ENCODE peak calls at places on chromosomes 13 and 19, in six cellular contexts. E is WERI-Rb-1, B is fibroblast of the aortic adventitia, R is IMR-90, V is mammary epithelial cell, F is brain microvascular endothelial cell. Q is an unnamed sample.

GRCh38 chr13:31670831-31671617 is 68.3 kb upstream of the RXFP2 start:
- DNase-seq in B (peak; percentile 39), F (no peak), V (no peak), R (no peak), E (no peak), Q (no peak)

GRCh38 chr13:93951153-93951552 is 528.3 kb downstream of the DCT start:
- DNase-seq in R (peak; percentile 26), F (no peak), E (no peak), B (peak; percentile 38), V (no peak), Q (no peak)

GRCh38 chr13:28495586-28496564 is 947 bp upstream of the FLT1 start:
- DNase-seq in E (no peak), B (no peak), R (no peak), F (no peak), V (no peak), Q (peak; percentile 30)

GRCh38 chr19:28003543-28003942 is 1209.4 kb downstream of the UQCRFS1 start:
- DNase-seq in B (no peak), V (no peak), F (no peak), R (no peak), E (no peak), Q (no peak)

GRCh38 chr19:485583-486236 is 10.6 kb upstream of the MADCAM1 start:
- DNase-seq in R (no peak), F (no peak), E (no peak), B (peak; percentile 80), V (peak; percentile 75), Q (peak; percentile 19)

GRCh38 chr19:5048091-5048726 is 79.3 kb downstream of the KDM4B start:
- DNase-seq in F (peak; percentile 69), R (peak; percentile 67), E (peak; percentile 76), B (peak; percentile 80), V (peak; percentile 78), Q (peak; percentile 82)

GRCh38 chr13:109126973-109127615 is 497.7 kb downstream of the MYO16 start:
- DNase-seq in V (no peak), B (no peak), E (peak; percentile 88), R (no peak), F (no peak), Q (no peak)

GRCh38 chr19:55223291-55224037 is 5.1 kb downstream of the TMEM86B start:
- DNase-seq in V (no peak), R (no peak), E (no peak), B (no peak), F (no peak), Q (no peak)

GRCh38 chr19:3338541-3339181 is 27.7 kb upstream of the NFIC start:
- DNase-seq in E (no peak), F (no peak), V (no peak), B (no peak), R (no peak), Q (peak; percentile 72)

GRCh38 chr19:37355901-37356300 is 15.0 kb upstream of the ZNF527 start:
- DNase-seq in B (no peak), E (no peak), V (no peak), F (no peak), R (no peak), Q (no peak)

GRCh38 chr19:5281588-5281987 is 59.0 kb downstream of the PTPRS start:
- DNase-seq in B (peak; percentile 14), E (no peak), R (no peak), V (no peak), F (no peak), Q (no peak)

GRCh38 chr19:3969435-3970312 is 1.2 kb downstream of the DAPK3 start:
- DNase-seq in B (peak; percentile 78), F (peak; percentile 81), E (no peak), V (peak; percentile 95), R (peak; percentile 82), Q (peak; percentile 79)

GRCh38 chr19:4499318-4499717 is 19.0 kb downstream of the PLIN4 start:
- DNase-seq in V (no peak), B (no peak), F (no peak), E (no peak), R (no peak), Q (no peak)

GRCh38 chr13:32639502-32640105 is 53.4 kb downstream of the PDS5B start:
- DNase-seq in F (peak; percentile 72), E (peak; percentile 39), V (peak; percentile 26), B (peak; percentile 85), R (peak; percentile 77), Q (peak; percentile 68)

GRCh38 chr13:23876265-23876664 is 12.9 kb downstream of the MIPEP start:
- DNase-seq in B (peak; percentile 24), E (peak; percentile 53), R (peak; percentile 23), V (no peak), F (no peak), Q (peak; percentile 16)

GRCh38 chr13:43916828-43917227 is 37.1 kb downstream of the LACC1 start:
- DNase-seq in R (no peak), E (no peak), F (no peak), B (no peak), V (no peak), Q (no peak)

GRCh38 chr13:73922728-73923393 is 211.3 kb downstream of the KLF12 start:
- DNase-seq in R (peak; percentile 58), E (no peak), B (peak; percentile 68), V (no peak), F (peak; percentile 21), Q (no peak)

GRCh38 chr13:113405481-113406300 is 41.8 kb upstream of the GRTP1 start:
- DNase-seq in E (peak; percentile 88), V (no peak), F (no peak), R (no peak), B (no peak), Q (no peak)
- TF ChIP-seq CTCF in E (peak; percentile 67), V (no peak), F (no peak), R (no peak), B (no peak), Q (no peak)

GRCh38 chr13:21849323-21849722 is 178.4 kb downstream of the FGF9 start:
- DNase-seq in E (no peak), F (no peak), V (peak; percentile 11), B (peak; percentile 3), R (peak; percentile 43), Q (no peak)
- TF ChIP-seq CTCF in E (peak; percentile 63), F (peak; percentile 14), V (peak; percentile 18), B (no peak), R (peak; percentile 50), Q (peak; percentile 56)

GRCh38 chr13:81639984-81640582 is 1299.2 kb upstream of the SPRY2 start:
- DNase-seq in R (no peak), B (no peak), F (no peak), V (peak; percentile 14), E (peak; percentile 9), Q (peak; percentile 58)
- TF ChIP-seq CTCF in R (no peak), B (no peak), F (peak; percentile 33), V (peak; percentile 77), E (peak; percentile 40), Q (peak; percentile 56)

GRCh38 chr19:32469796-32470195 is 64.2 kb downstream of the DPY19L3 start:
- DNase-seq in B (no peak), V (no peak), F (peak; percentile 1), E (no peak), R (peak; percentile 50), Q (no peak)
- TF ChIP-seq CTCF in B (no peak), V (no peak), F (no peak), E (no peak), R (no peak), Q (no peak)

DNA sequence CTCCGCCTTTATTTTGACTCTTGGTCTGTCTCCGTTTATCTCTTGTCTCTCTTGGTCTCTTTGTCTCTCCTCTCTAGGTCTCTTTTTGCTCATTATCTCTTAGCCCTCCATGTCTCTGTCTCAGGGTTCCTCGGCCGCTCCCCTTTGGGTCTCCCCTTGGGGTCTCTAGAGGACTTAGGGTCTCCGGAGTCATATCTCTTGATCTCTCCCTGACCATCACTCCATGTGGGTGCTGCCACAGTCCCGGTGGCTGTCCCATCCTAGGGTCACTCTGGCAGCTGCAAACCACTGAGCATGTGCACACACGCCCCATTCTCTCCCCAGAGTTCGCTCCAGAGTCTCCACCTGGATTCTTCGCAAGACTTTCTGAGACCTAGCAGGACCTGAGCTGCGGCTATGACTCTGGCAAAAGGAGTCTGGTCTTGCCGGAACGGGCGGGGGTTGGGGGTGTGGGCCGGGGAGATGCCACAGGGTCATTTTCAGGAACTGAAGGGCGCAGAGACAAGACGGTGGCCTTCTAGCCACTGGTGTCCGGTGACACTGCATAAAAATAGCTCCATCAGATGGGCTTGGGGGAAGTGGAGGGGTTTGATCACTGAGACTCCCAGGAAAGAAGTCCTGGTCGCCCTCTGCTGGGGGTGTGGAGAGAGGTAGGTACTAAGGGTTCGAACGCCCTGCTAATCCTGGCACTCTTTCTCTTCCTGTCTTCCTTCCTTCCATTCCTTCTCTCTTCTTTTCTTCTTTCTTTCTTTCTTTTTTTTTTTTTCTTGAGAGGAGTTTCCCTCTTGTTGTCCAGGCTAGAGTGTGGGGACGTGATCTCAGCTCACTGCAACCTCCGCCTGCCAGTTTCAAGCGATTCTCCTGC is 1.2 kb upstream of the KCNA7 start:
- DNase-seq in E (peak; percentile 83), R (no peak), V (peak; percentile 57), B (no peak), F (no peak), Q (peak; percentile 56)
- TF ChIP-seq CTCF in E (peak; percentile 77), R (peak; percentile 15), V (peak; percentile 26), B (peak; percentile 26), F (peak; percentile 65), Q (peak; percentile 47)

DNA sequence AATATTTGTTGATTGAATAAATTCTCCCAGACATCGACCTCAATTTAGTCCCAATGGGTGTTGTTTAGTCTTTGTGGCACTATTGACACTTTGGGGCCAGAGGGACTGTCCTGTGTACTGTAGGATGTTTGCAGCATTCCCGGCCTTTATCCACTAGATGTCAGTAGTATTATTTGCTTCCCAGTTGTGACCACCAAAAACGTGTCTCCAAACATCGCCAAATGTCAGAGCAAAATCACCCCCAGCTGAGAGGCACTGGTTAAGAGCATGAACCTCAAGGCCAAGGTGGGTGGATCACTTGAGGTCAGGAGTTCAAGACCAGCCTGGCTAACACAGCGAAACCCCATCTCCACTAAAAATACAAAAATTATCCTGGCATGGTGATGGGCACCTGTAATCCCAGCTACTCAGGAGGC is 15.4 kb downstream of the NLRP12 start:
- DNase-seq in F (peak; percentile 32), E (peak; percentile 14), R (peak; percentile 42), B (peak; percentile 75), V (peak; percentile 29), Q (peak; percentile 41)
- TF ChIP-seq CTCF in F (peak; percentile 77), E (peak; percentile 42), R (peak; percentile 67), B (peak; percentile 81), V (peak; percentile 36), Q (peak; percentile 24)